ENCODE peak calls at places on chromosomes 2 and 18, in seven cellular contexts. N is tibial artery, Q is caudate nucleus, K is memory B cell, L is kidney epithelial cell, P is T-helper 1 cell, C is esophagus muscularis mucosa. B is an unnamed sample.
A peak's percentile ranks its signal among the peaks of the same experiment; 100 is the strongest.

GRCh38 chr2:48940606-48941005 is 185.1 kb upstream of the LHCGR start:
- DNase-seq in L (no peak), P (no peak), C (peak; percentile 70), Q (no peak), K (no peak), N (no peak), B (no peak)

GRCh38 chr2:240217431-240218301 is 77.2 kb upstream of the OTOS start:
- DNase-seq in K (no peak), Q (no peak), N (peak; percentile 17), C (no peak), L (no peak), P (no peak), B (no peak)

GRCh38 chr2:100906131-100906530 is 86.2 kb downstream of the NPAS2 start:
- DNase-seq in L (no peak), Q (no peak), P (no peak), K (no peak), N (no peak), C (no peak), B (no peak)

GRCh38 chr2:166900700-166901099 is 12.4 kb downstream of the XIRP2 start:
- DNase-seq in Q (no peak), P (no peak), L (peak; percentile 1), K (no peak), N (no peak), C (no peak), B (peak; percentile 11)

GRCh38 chr2:26630669-26631360 is 10.4 kb downstream of the CIB4 start:
- DNase-seq in N (no peak), Q (no peak), C (no peak), L (peak; percentile 54), K (no peak), P (no peak), B (peak; percentile 18)

GRCh38 chr18:13290856-13291271 is 72.3 kb downstream of the LDLRAD4 start:
- DNase-seq in K (no peak), P (no peak), C (no peak), Q (no peak), L (no peak), N (no peak), B (no peak)

GRCh38 chr18:36158261-36158867 is 28.7 kb downstream of the ELP2 start:
- DNase-seq in C (no peak), K (no peak), P (no peak), N (no peak), Q (no peak), L (peak; percentile 69), B (peak; percentile 81)

GRCh38 chr2:210686401-210686800 is 130.0 kb downstream of the CPS1 start:
- DNase-seq in L (no peak), C (no peak), Q (no peak), P (no peak), K (no peak), N (no peak), B (no peak)

GRCh38 chr2:903223-903900 is 47.3 kb upstream of the SNTG2 start:
- DNase-seq in Q (no peak), P (no peak), N (no peak), L (no peak), C (no peak), K (no peak), B (no peak)

GRCh38 chr2:49289711-49290110 is 135.4 kb upstream of the FSHR start:
- DNase-seq in K (no peak), Q (no peak), L (no peak), P (no peak), N (no peak), C (no peak), B (no peak)

GRCh38 chr18:60113396-60113795 is 213.6 kb downstream of the PMAIP1 start:
- DNase-seq in C (no peak), Q (no peak), P (no peak), L (no peak), K (no peak), N (no peak), B (no peak)

GRCh38 chr18:24600076-24600654 is 139.7 kb downstream of the HRH4 start:
- DNase-seq in Q (no peak), K (no peak), C (no peak), N (no peak), L (no peak), P (no peak), B (peak; percentile 70)

GRCh38 chr2:129462967-129463366 is 516.5 kb upstream of the RAB6C start:
- DNase-seq in N (no peak), P (no peak), L (no peak), C (peak; percentile 53), K (no peak), Q (no peak), B (no peak)

GRCh38 chr18:46343940-46344372 is 239.8 kb downstream of the HAUS1 start:
- DNase-seq in K (peak; percentile 17), L (no peak), C (no peak), P (peak; percentile 16), N (peak; percentile 39), Q (no peak), B (no peak)

GRCh38 chr2:4898706-4899105 is 793.5 kb upstream of the SOX11 start:
- DNase-seq in L (peak; percentile 54), N (no peak), P (no peak), K (no peak), Q (no peak), C (no peak), B (peak; percentile 58)

GRCh38 chr2:27442282-27442980 is at the start of gene KRTCAP3:
- DNase-seq in Q (no peak), L (no peak), K (peak; percentile 26), P (peak; percentile 45), N (no peak), C (no peak), B (no peak)

GRCh38 chr2:104337869-104338268 is 516.0 kb upstream of the POU3F3 start:
- DNase-seq in K (no peak), L (no peak), C (no peak), N (no peak), P (no peak), Q (no peak), B (no peak)

GRCh38 chr2:121242175-121242875 is 42.7 kb downstream of the TFCP2L1 start:
- DNase-seq in N (no peak), K (no peak), L (no peak), C (no peak), Q (no peak), P (no peak), B (no peak)

GRCh38 chr18:21834301-21834660 is 93.7 kb downstream of the MIB1 start:
- DNase-seq in C (no peak), K (no peak), Q (no peak), L (no peak), N (no peak), P (no peak), B (no peak)

GRCh38 chr2:116450990-116451389 is 1363.5 kb upstream of the DDX18 start:
- DNase-seq in L (no peak), P (no peak), Q (no peak), N (no peak), C (no peak), K (no peak), B (no peak)

GRCh38 chr2:138294451-138294850 is 207.1 kb upstream of the SPOPL start:
- DNase-seq in C (no peak), L (no peak), K (no peak), P (no peak), Q (no peak), N (no peak), B (no peak)

GRCh38 chr2:8368463-8368862 is 313.4 kb upstream of the ID2 start:
- DNase-seq in L (no peak), P (no peak), N (no peak), C (peak; percentile 74), Q (no peak), K (no peak), B (no peak)

GRCh38 chr18:42141439-42141838 is 186.4 kb downstream of the PIK3C3 start:
- DNase-seq in K (no peak), Q (no peak), P (no peak), C (no peak), L (no peak), N (no peak), B (no peak)

B was measured in kidney glomerular epithelial cell.